ENCODE peak calls at places on chromosomes 1 and 21, in five cellular contexts. One of them, this sample, is unnamed.
A peak's percentile ranks its signal among the peaks of the same experiment; 100 is the strongest.

GRCh38 chr1:168728452-168729404 is at the start of gene DPT:
- DNase-seq in ureter: no peak
- DNase-seq in brain microvascular endothelial cell: no peak
- DNase-seq in nephron progenitor cell: no peak
- DNase-seq in activated CD8-positive, alpha-beta T cell treated with anti-CD3 and anti-CD28 coated beads, Interleukin-2, amount 10 ng/mL, durations not matched to agents 7 days and 5 days: no peak
- DNase-seq in this sample: no peak

GRCh38 chr1:234998174-234998741 is 130.4 kb downstream of the TOMM20 start:
- DNase-seq in ureter: no peak
- DNase-seq in brain microvascular endothelial cell: peak; percentile 57
- DNase-seq in nephron progenitor cell: no peak
- DNase-seq in activated CD8-positive, alpha-beta T cell treated with anti-CD3 and anti-CD28 coated beads, Interleukin-2, amount 10 ng/mL, durations not matched to agents 7 days and 5 days: no peak
- DNase-seq in this sample: no peak

GRCh38 chr1:38727629-38728175 is 131.9 kb downstream of the RRAGC start:
- DNase-seq in ureter: no peak
- DNase-seq in brain microvascular endothelial cell: no peak
- DNase-seq in nephron progenitor cell: no peak
- DNase-seq in activated CD8-positive, alpha-beta T cell treated with anti-CD3 and anti-CD28 coated beads, Interleukin-2, amount 10 ng/mL, durations not matched to agents 7 days and 5 days: no peak
- DNase-seq in this sample: no peak

GRCh38 chr1:93034397-93034796 is 44.7 kb upstream of the MTF2 start:
- DNase-seq in ureter: no peak
- DNase-seq in brain microvascular endothelial cell: no peak
- DNase-seq in nephron progenitor cell: no peak
- DNase-seq in activated CD8-positive, alpha-beta T cell treated with anti-CD3 and anti-CD28 coated beads, Interleukin-2, amount 10 ng/mL, durations not matched to agents 7 days and 5 days: no peak
- DNase-seq in this sample: no peak

GRCh38 chr1:74396462-74396861 is 115.9 kb downstream of the LRRC53 start:
- DNase-seq in ureter: no peak
- DNase-seq in brain microvascular endothelial cell: no peak
- DNase-seq in nephron progenitor cell: no peak
- DNase-seq in activated CD8-positive, alpha-beta T cell treated with anti-CD3 and anti-CD28 coated beads, Interleukin-2, amount 10 ng/mL, durations not matched to agents 7 days and 5 days: no peak
- DNase-seq in this sample: no peak

GRCh38 chr21:45747802-45748445 is 104.4 kb downstream of the PCBP3 start:
- DNase-seq in ureter: no peak
- DNase-seq in brain microvascular endothelial cell: no peak
- DNase-seq in nephron progenitor cell: no peak
- DNase-seq in activated CD8-positive, alpha-beta T cell treated with anti-CD3 and anti-CD28 coated beads, Interleukin-2, amount 10 ng/mL, durations not matched to agents 7 days and 5 days: no peak
- DNase-seq in this sample: no peak

GRCh38 chr1:228478912-228479665 is 8.1 kb upstream of the RNF187 start:
- DNase-seq in ureter: no peak
- DNase-seq in brain microvascular endothelial cell: no peak
- DNase-seq in nephron progenitor cell: peak; percentile 16
- DNase-seq in activated CD8-positive, alpha-beta T cell treated with anti-CD3 and anti-CD28 coated beads, Interleukin-2, amount 10 ng/mL, durations not matched to agents 7 days and 5 days: peak; percentile 59
- DNase-seq in this sample: peak; percentile 50

GRCh38 chr1:8863712-8864324 is 14.7 kb downstream of the ENO1 start:
- DNase-seq in ureter: no peak
- DNase-seq in brain microvascular endothelial cell: no peak
- DNase-seq in nephron progenitor cell: no peak
- DNase-seq in activated CD8-positive, alpha-beta T cell treated with anti-CD3 and anti-CD28 coated beads, Interleukin-2, amount 10 ng/mL, durations not matched to agents 7 days and 5 days: no peak
- DNase-seq in this sample: no peak

GRCh38 chr1:46673749-46674182 is 2.1 kb downstream of the TEX38 start:
- DNase-seq in ureter: no peak
- DNase-seq in brain microvascular endothelial cell: peak; percentile 79
- DNase-seq in nephron progenitor cell: no peak
- DNase-seq in activated CD8-positive, alpha-beta T cell treated with anti-CD3 and anti-CD28 coated beads, Interleukin-2, amount 10 ng/mL, durations not matched to agents 7 days and 5 days: peak; percentile 33
- DNase-seq in this sample: no peak

GRCh38 chr1:41537257-41537656 is 52.8 kb upstream of the EDN2 start:
- DNase-seq in ureter: no peak
- DNase-seq in brain microvascular endothelial cell: peak; percentile 5
- DNase-seq in nephron progenitor cell: no peak
- DNase-seq in activated CD8-positive, alpha-beta T cell treated with anti-CD3 and anti-CD28 coated beads, Interleukin-2, amount 10 ng/mL, durations not matched to agents 7 days and 5 days: no peak
- DNase-seq in this sample: no peak

GRCh38 chr1:113326976-113327375 is 63.3 kb upstream of the MAGI3 start:
- DNase-seq in ureter: no peak
- DNase-seq in brain microvascular endothelial cell: no peak
- DNase-seq in nephron progenitor cell: no peak
- DNase-seq in activated CD8-positive, alpha-beta T cell treated with anti-CD3 and anti-CD28 coated beads, Interleukin-2, amount 10 ng/mL, durations not matched to agents 7 days and 5 days: no peak
- DNase-seq in this sample: no peak

GRCh38 chr1:64595871-64596515 is 126.1 kb downstream of the CACHD1 start:
- DNase-seq in ureter: no peak
- DNase-seq in brain microvascular endothelial cell: no peak
- DNase-seq in nephron progenitor cell: no peak
- DNase-seq in activated CD8-positive, alpha-beta T cell treated with anti-CD3 and anti-CD28 coated beads, Interleukin-2, amount 10 ng/mL, durations not matched to agents 7 days and 5 days: no peak
- DNase-seq in this sample: no peak

GRCh38 chr1:163170975-163171676 is 31.6 kb downstream of the RGS5 start:
- DNase-seq in ureter: no peak
- DNase-seq in brain microvascular endothelial cell: peak; percentile 53
- DNase-seq in nephron progenitor cell: no peak
- DNase-seq in activated CD8-positive, alpha-beta T cell treated with anti-CD3 and anti-CD28 coated beads, Interleukin-2, amount 10 ng/mL, durations not matched to agents 7 days and 5 days: no peak
- DNase-seq in this sample: no peak

GRCh38 chr1:88056880-88057279 is 627.2 kb upstream of the PKN2 start:
- DNase-seq in ureter: no peak
- DNase-seq in brain microvascular endothelial cell: no peak
- DNase-seq in nephron progenitor cell: no peak
- DNase-seq in activated CD8-positive, alpha-beta T cell treated with anti-CD3 and anti-CD28 coated beads, Interleukin-2, amount 10 ng/mL, durations not matched to agents 7 days and 5 days: no peak
- DNase-seq in this sample: no peak

GRCh38 chr1:36109041-36109679 is 15.9 kb downstream of the COL8A2 start:
- DNase-seq in ureter: no peak
- DNase-seq in brain microvascular endothelial cell: peak; percentile 85
- DNase-seq in nephron progenitor cell: no peak
- DNase-seq in activated CD8-positive, alpha-beta T cell treated with anti-CD3 and anti-CD28 coated beads, Interleukin-2, amount 10 ng/mL, durations not matched to agents 7 days and 5 days: peak; percentile 80
- DNase-seq in this sample: no peak

GRCh38 chr1:81231729-81232038 is 569.0 kb upstream of the ADGRL2 start:
- DNase-seq in ureter: no peak
- DNase-seq in brain microvascular endothelial cell: no peak
- DNase-seq in nephron progenitor cell: no peak
- DNase-seq in activated CD8-positive, alpha-beta T cell treated with anti-CD3 and anti-CD28 coated beads, Interleukin-2, amount 10 ng/mL, durations not matched to agents 7 days and 5 days: no peak
- DNase-seq in this sample: no peak

GRCh38 chr1:201989354-201990128 is 7.1 kb downstream of the RNPEP start:
- DNase-seq in ureter: no peak
- DNase-seq in brain microvascular endothelial cell: no peak
- DNase-seq in nephron progenitor cell: no peak
- DNase-seq in activated CD8-positive, alpha-beta T cell treated with anti-CD3 and anti-CD28 coated beads, Interleukin-2, amount 10 ng/mL, durations not matched to agents 7 days and 5 days: no peak
- DNase-seq in this sample: no peak

GRCh38 chr1:217482356-217483102 is 148.4 kb downstream of the GPATCH2 start:
- DNase-seq in ureter: no peak
- DNase-seq in brain microvascular endothelial cell: peak; percentile 90
- DNase-seq in nephron progenitor cell: no peak
- DNase-seq in activated CD8-positive, alpha-beta T cell treated with anti-CD3 and anti-CD28 coated beads, Interleukin-2, amount 10 ng/mL, durations not matched to agents 7 days and 5 days: peak; percentile 77
- DNase-seq in this sample: peak; percentile 43

GRCh38 chr1:109880961-109881894 is 29.4 kb upstream of the CSF1 start:
- DNase-seq in ureter: no peak
- DNase-seq in brain microvascular endothelial cell: no peak
- DNase-seq in nephron progenitor cell: no peak
- DNase-seq in activated CD8-positive, alpha-beta T cell treated with anti-CD3 and anti-CD28 coated beads, Interleukin-2, amount 10 ng/mL, durations not matched to agents 7 days and 5 days: no peak
- DNase-seq in this sample: no peak

GRCh38 chr21:15894596-15894995 is 164.8 kb downstream of the USP25 start:
- DNase-seq in ureter: no peak
- DNase-seq in brain microvascular endothelial cell: no peak
- DNase-seq in nephron progenitor cell: no peak
- DNase-seq in activated CD8-positive, alpha-beta T cell treated with anti-CD3 and anti-CD28 coated beads, Interleukin-2, amount 10 ng/mL, durations not matched to agents 7 days and 5 days: no peak
- DNase-seq in this sample: no peak

GRCh38 chr1:155064109-155064812 is 721 bp downstream of the EFNA4 start:
- DNase-seq in ureter: no peak
- DNase-seq in brain microvascular endothelial cell: no peak
- DNase-seq in nephron progenitor cell: peak; percentile 66
- DNase-seq in activated CD8-positive, alpha-beta T cell treated with anti-CD3 and anti-CD28 coated beads, Interleukin-2, amount 10 ng/mL, durations not matched to agents 7 days and 5 days: no peak
- DNase-seq in this sample: peak; percentile 72

GRCh38 chr1:143661418-143662120 is 310.2 kb downstream of the FAM72C start:
- DNase-seq in ureter: no peak
- DNase-seq in brain microvascular endothelial cell: no peak
- DNase-seq in nephron progenitor cell: no peak
- DNase-seq in activated CD8-positive, alpha-beta T cell treated with anti-CD3 and anti-CD28 coated beads, Interleukin-2, amount 10 ng/mL, durations not matched to agents 7 days and 5 days: no peak
- DNase-seq in this sample: no peak

GRCh38 chr1:225941220-225941948 is at the start of gene LEFTY2:
- DNase-seq in ureter: no peak
- DNase-seq in brain microvascular endothelial cell: no peak
- DNase-seq in nephron progenitor cell: peak; percentile 25
- DNase-seq in activated CD8-positive, alpha-beta T cell treated with anti-CD3 and anti-CD28 coated beads, Interleukin-2, amount 10 ng/mL, durations not matched to agents 7 days and 5 days: no peak
- DNase-seq in this sample: no peak

GRCh38 chr21:46067505-46068201 is 30.3 kb upstream of the COL6A2 start:
- DNase-seq in ureter: no peak
- DNase-seq in brain microvascular endothelial cell: no peak
- DNase-seq in nephron progenitor cell: no peak
- DNase-seq in activated CD8-positive, alpha-beta T cell treated with anti-CD3 and anti-CD28 coated beads, Interleukin-2, amount 10 ng/mL, durations not matched to agents 7 days and 5 days: peak; percentile 16
- DNase-seq in this sample: no peak

GRCh38 chr1:191578281-191578680 is 580.0 kb upstream of the RGS18 start:
- DNase-seq in ureter: no peak
- DNase-seq in brain microvascular endothelial cell: no peak
- DNase-seq in nephron progenitor cell: no peak
- DNase-seq in activated CD8-positive, alpha-beta T cell treated with anti-CD3 and anti-CD28 coated beads, Interleukin-2, amount 10 ng/mL, durations not matched to agents 7 days and 5 days: no peak
- DNase-seq in this sample: no peak

GRCh38 chr1:66788231-66788939 is 12.7 kb downstream of the INSL5 start:
- DNase-seq in ureter: no peak
- DNase-seq in brain microvascular endothelial cell: no peak
- DNase-seq in nephron progenitor cell: no peak
- DNase-seq in activated CD8-positive, alpha-beta T cell treated with anti-CD3 and anti-CD28 coated beads, Interleukin-2, amount 10 ng/mL, durations not matched to agents 7 days and 5 days: no peak
- DNase-seq in this sample: peak; percentile 27

GRCh38 chr1:161956097-161956496 is 67.6 kb downstream of the OLFML2B start:
- DNase-seq in ureter: no peak
- DNase-seq in brain microvascular endothelial cell: no peak
- DNase-seq in nephron progenitor cell: no peak
- DNase-seq in activated CD8-positive, alpha-beta T cell treated with anti-CD3 and anti-CD28 coated beads, Interleukin-2, amount 10 ng/mL, durations not matched to agents 7 days and 5 days: no peak
- DNase-seq in this sample: no peak

GRCh38 chr1:174023438-174023837 is 1.3 kb upstream of the RC3H1 start:
- DNase-seq in ureter: no peak
- DNase-seq in brain microvascular endothelial cell: peak; percentile 23
- DNase-seq in nephron progenitor cell: no peak
- DNase-seq in activated CD8-positive, alpha-beta T cell treated with anti-CD3 and anti-CD28 coated beads, Interleukin-2, amount 10 ng/mL, durations not matched to agents 7 days and 5 days: no peak
- DNase-seq in this sample: no peak

GRCh38 chr1:169565335-169566271 is 20.7 kb downstream of the F5 start:
- DNase-seq in ureter: no peak
- DNase-seq in brain microvascular endothelial cell: no peak
- DNase-seq in nephron progenitor cell: no peak
- DNase-seq in activated CD8-positive, alpha-beta T cell treated with anti-CD3 and anti-CD28 coated beads, Interleukin-2, amount 10 ng/mL, durations not matched to agents 7 days and 5 days: no peak
- DNase-seq in this sample: no peak

GRCh38 chr1:212975607-212975918 is 25.2 kb downstream of the VASH2 start:
- DNase-seq in ureter: no peak
- DNase-seq in brain microvascular endothelial cell: no peak
- DNase-seq in nephron progenitor cell: no peak
- DNase-seq in activated CD8-positive, alpha-beta T cell treated with anti-CD3 and anti-CD28 coated beads, Interleukin-2, amount 10 ng/mL, durations not matched to agents 7 days and 5 days: no peak
- DNase-seq in this sample: no peak

GRCh38 chr1:93680121-93681094 is 1.2 kb downstream of the BCAR3 start:
- DNase-seq in ureter: peak; percentile 84
- DNase-seq in brain microvascular endothelial cell: peak; percentile 78
- DNase-seq in nephron progenitor cell: peak; percentile 74
- DNase-seq in activated CD8-positive, alpha-beta T cell treated with anti-CD3 and anti-CD28 coated beads, Interleukin-2, amount 10 ng/mL, durations not matched to agents 7 days and 5 days: peak; percentile 50
- DNase-seq in this sample: peak; percentile 86

GRCh38 chr1:15033264-15033663 is 120.3 kb upstream of the TMEM51 start:
- DNase-seq in ureter: no peak
- DNase-seq in brain microvascular endothelial cell: peak; percentile 66
- DNase-seq in nephron progenitor cell: no peak
- DNase-seq in activated CD8-positive, alpha-beta T cell treated with anti-CD3 and anti-CD28 coated beads, Interleukin-2, amount 10 ng/mL, durations not matched to agents 7 days and 5 days: no peak
- DNase-seq in this sample: no peak